ENCODE peak calls at places on chromosome 20, in seven cellular contexts. U is mesothelial cell of epicardium, S is WERI-Rb-1, B is endothelial cell, D is neural crest cell, P is bronchial epithelial cell, N is cardiac fibroblast. K is an unnamed sample.

GRCh38 chr20:45921618-45922189 is 9.7 kb upstream of the PLTP start:
- DNase-seq in P (no peak), B (no peak), D (no peak), U (no peak), S (no peak), N (no peak), K (no peak)

GRCh38 chr20:15702161-15702560 is 871.1 kb downstream of the KIF16B start:
- DNase-seq in B (no peak), D (no peak), N (peak), P (peak), U (no peak), S (no peak), K (no peak)

GRCh38 chr20:51985013-51985415 is 182.7 kb upstream of the SALL4 start:
- DNase-seq in U (no peak), S (no peak), N (peak), D (no peak), P (peak), B (no peak), K (no peak)

GRCh38 chr20:21395666-21396044 is 1.7 kb downstream of the NKX2-4 start:
- DNase-seq in B (no peak), S (no peak), P (no peak), U (peak), N (no peak), D (no peak), K (no peak)

GRCh38 chr20:6140947-6141346 is 18.1 kb upstream of the FERMT1 start:
- DNase-seq in P (no peak), U (no peak), B (no peak), N (peak), S (peak), D (no peak), K (no peak)

GRCh38 chr20:49505518-49505917 is 23.1 kb upstream of the KCNB1 start:
- DNase-seq in N (peak), P (no peak), S (peak), D (peak), U (no peak), B (peak), K (no peak)

GRCh38 chr20:56202493-56203077 is 45.9 kb upstream of the MC3R start:
- DNase-seq in S (no peak), U (no peak), P (peak), D (no peak), B (no peak), N (peak), K (no peak)

GRCh38 chr20:51767867-51768758 is at the start of gene ATP9A:
- DNase-seq in P (no peak), N (peak), B (peak), U (peak), S (peak), D (peak), K (no peak)

GRCh38 chr20:41293269-41294037 is 24.1 kb downstream of the ZHX3 start:
- DNase-seq in P (peak), B (no peak), N (no peak), S (no peak), U (no peak), D (no peak), K (no peak)

GRCh38 chr20:31740208-31740607 is 1.1 kb downstream of the TPX2 start:
- DNase-seq in S (no peak), U (no peak), B (no peak), N (peak), D (no peak), P (peak), K (no peak)

GRCh38 chr20:52974155-52974554 is 2.0 kb downstream of the TSHZ2 start:
- DNase-seq in B (no peak), N (no peak), U (no peak), P (no peak), D (no peak), S (no peak), K (no peak)

GRCh38 chr20:46739441-46740213 is 30.2 kb downstream of the SLC2A10 start:
- DNase-seq in D (no peak), B (no peak), N (no peak), P (peak), U (no peak), S (no peak), K (no peak)

GRCh38 chr20:42530855-42531674 is 658.6 kb downstream of the PTPRT start:
- DNase-seq in B (no peak), D (peak), S (peak), P (peak), N (peak), U (no peak), K (no peak)

GRCh38 chr20:59141818-59142581 is 21.6 kb upstream of the ZNF831 start:
- DNase-seq in P (no peak), U (no peak), D (peak), B (peak), N (peak), S (no peak), K (no peak)

GRCh38 chr20:3420211-3420707 is 12.8 kb upstream of the DNAAF9 start:
- DNase-seq in B (no peak), U (no peak), D (no peak), N (peak), S (no peak), P (peak), K (no peak)

GRCh38 chr20:37284691-37285124 is 4.7 kb upstream of the MANBAL start:
- DNase-seq in D (no peak), B (no peak), P (no peak), N (no peak), U (no peak), S (no peak), K (no peak)

GRCh38 chr20:37283530-37284195 is 5.8 kb upstream of the MANBAL start:
- DNase-seq in S (no peak), D (no peak), N (no peak), P (no peak), U (no peak), B (no peak), K (no peak)

GRCh38 chr20:37279820-37280219 is 9.6 kb upstream of the MANBAL start:
- DNase-seq in B (no peak), U (no peak), D (no peak), P (no peak), N (no peak), S (no peak), K (no peak)

GRCh38 chr20:37285664-37286374 is 3.6 kb upstream of the MANBAL start:
- DNase-seq in S (no peak), N (no peak), D (no peak), B (no peak), P (no peak), U (no peak), K (no peak)

DNA sequence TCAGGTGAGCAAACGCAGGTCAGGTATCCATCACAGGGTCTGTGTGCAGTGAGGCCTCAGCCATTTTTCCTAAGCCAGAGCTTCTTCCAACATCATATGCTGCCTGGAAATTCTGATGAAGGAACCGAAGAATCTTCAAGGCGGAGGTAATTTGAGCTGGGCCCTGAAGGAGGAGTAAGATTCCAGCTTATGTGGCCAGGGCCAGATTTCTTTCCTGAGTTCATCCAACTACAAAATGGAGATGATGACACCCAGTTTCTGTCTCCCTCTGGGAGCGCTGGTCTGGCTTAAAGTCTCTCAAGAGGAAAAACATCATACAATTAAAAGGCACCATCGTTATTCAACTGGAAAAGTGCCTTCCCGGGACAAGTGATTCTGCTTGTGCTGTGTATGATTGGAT is 6.9 kb upstream of the MANBAL start:
- DNase-seq in U (no peak), B (peak), D (no peak), S (peak), N (peak), P (peak), K (no peak)
- TF ChIP-seq CTCF in U (no peak), B (no peak), D (no peak), S (peak), N (peak), P (peak), K (peak)

DNA sequence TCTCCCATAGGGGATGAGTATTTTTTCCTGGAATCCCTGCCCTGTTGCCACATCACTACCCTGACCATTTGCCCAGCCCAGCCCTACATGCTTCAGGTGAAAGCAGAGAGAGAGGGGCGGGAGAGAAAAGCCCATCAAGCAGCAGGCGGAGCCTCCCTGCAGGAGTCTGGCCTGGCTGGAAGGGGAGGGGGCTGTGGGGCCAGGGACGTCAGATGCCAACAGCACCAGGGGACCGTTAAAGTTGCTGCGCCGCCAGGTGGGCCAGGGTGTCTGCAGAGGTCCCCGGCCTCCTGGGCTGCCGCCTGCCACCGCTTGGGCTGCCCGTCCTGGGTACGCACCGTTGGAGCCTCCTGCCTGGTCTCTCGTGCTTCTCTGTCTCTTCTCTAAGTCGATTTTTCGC is 757 bp upstream of the R3HDML start:
- DNase-seq in P (no peak), S (peak), U (no peak), N (no peak), D (no peak), B (no peak), K (no peak)
- TF ChIP-seq CTCF in P (no peak), S (no peak), U (no peak), N (no peak), D (no peak), B (no peak), K (no peak)

GRCh38 chr20:61515922-61516321 is 263.9 kb downstream of the CDH4 start:
- DNase-seq in P (no peak), N (no peak), S (no peak), D (no peak), U (no peak), B (no peak), K (no peak)

GRCh38 chr20:61517419-61517818 is 265.4 kb downstream of the CDH4 start:
- DNase-seq in U (no peak), N (no peak), B (no peak), P (no peak), S (no peak), D (no peak), K (no peak)

GRCh38 chr20:61518424-61518951 is 266.4 kb downstream of the CDH4 start:
- DNase-seq in U (no peak), P (no peak), N (no peak), B (no peak), D (no peak), S (no peak), K (no peak)

GRCh38 chr20:61514805-61515505 is 262.9 kb downstream of the CDH4 start:
- DNase-seq in D (no peak), S (no peak), U (no peak), N (no peak), P (no peak), B (no peak), K (no peak)

DNA sequence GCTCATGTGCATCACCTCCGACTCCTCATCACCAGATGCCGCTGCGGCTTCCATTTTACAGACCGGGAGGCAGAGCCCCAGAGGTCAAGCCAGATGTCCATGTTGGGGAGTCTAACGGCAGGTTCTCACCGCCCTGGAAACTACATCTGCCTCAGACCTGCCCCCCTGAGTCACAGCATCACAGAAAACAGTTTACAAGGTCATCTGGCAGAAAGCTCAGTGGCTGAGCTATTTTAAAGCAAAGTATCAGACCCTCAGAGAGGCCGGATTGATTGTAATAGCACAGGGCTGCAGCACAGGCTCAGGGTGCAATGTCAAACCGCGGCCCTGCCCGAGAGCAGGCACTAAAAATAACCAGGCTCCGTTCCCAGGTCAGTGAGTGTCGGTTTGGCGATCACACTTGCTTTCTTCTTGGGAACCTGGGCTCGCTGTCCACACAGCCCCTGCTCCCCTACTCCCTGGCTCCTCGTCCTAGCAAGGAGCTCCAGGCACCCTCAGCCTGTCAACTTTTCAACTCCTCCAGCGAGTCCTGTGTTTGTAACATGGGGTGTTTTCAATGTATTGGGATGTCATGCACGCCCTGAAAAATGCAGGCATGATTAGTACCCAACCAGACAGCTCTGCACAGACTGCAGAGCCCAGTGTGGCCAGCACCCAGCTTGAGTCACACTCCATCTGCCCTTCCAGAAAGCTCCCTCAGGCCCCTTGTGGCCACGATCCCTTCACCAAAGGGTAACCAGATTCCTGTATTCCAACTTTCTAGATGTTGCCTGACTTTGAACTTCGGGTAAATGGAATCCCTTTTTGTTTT is 264.5 kb downstream of the CDH4 start:
- DNase-seq in S (no peak), P (no peak), B (no peak), U (no peak), N (no peak), D (no peak), K (no peak)
- TF ChIP-seq CTCF in S (no peak), P (no peak), B (no peak), U (no peak), N (no peak), D (no peak), K (no peak)

DNA sequence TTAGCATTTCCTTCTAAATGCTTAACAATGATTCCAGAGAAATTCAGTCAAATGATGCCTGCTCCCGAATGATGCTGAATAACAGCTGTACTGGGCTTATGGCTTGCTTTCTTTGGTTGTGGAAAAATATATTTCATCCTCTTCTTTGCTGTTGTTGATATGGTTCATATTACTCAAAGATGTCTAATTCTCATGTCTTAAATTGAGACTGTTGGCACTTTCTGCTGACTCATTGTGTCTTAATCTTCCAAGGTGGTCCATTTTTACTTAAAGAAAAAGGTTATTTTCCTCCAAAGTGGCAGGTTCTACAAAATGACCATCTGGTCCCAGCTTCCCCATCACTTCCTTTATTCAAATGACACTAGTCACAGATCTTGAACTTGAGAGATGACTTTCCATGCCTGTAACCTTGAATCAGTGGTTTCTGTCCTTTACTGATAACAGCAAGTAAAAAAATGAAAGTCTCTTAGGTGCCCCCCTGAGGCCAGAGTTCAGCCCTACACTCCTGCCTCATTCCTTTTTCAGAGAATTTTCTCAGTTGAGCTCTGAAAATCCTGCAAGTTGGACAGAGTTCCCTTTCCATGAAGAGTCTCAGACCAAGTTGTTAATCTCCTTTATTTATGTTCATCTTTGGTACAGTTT is 6.9 kb downstream of the SNAP25 start:
- DNase-seq in S (no peak), N (no peak), U (no peak), P (peak), B (peak), D (no peak), K (no peak)
- TF ChIP-seq CTCF in S (peak), N (peak), U (no peak), P (peak), B (peak), D (peak), K (peak)

GRCh38 chr20:44384423-44385027 is 29.0 kb downstream of the HNF4A start:
- DNase-seq in U (peak), N (peak), P (peak), B (peak), D (peak), S (peak), K (no peak)

GRCh38 chr20:44390280-44390679 is 34.8 kb downstream of the HNF4A start:
- DNase-seq in U (no peak), D (no peak), S (no peak), B (no peak), N (no peak), P (no peak), K (no peak)

GRCh38 chr20:44392088-44392775 is 36.7 kb downstream of the HNF4A start:
- DNase-seq in P (no peak), B (no peak), D (no peak), S (no peak), N (no peak), U (no peak), K (no peak)

GRCh38 chr20:44389871-44390270 is 34.4 kb downstream of the HNF4A start:
- DNase-seq in N (no peak), D (no peak), S (no peak), P (no peak), B (no peak), U (no peak), K (no peak)

DNA sequence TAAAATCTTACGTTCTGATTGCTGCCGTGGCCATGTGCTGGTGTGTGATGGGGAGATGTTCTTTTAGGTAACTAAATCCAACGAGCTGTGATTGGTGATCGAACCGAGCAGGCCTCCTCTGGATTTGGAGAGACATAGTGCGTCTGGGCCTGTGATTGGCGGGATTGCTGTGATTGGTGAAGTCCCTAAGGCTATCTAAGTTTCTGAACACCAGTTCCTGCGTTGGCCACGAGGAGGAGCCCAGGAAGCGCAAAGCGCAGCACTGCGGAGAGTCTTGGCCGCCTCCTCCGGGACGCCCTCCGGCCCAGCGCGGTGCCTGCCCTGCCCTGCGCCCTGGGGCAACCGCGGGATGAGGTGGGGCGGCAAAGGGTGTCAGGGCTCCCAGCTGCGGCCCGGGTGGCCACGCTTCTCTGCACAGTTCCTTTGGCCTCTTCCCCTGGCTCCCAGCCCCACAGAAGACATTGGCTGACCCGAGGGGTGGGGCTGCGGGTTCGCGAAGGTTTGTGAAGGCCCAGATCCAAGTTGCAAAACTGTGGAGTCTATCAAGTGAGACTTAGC is 33.0 kb downstream of the HNF4A start:
- DNase-seq in S (peak), B (peak), U (peak), D (peak), P (peak), N (peak), K (peak)
- TF ChIP-seq CTCF in S (peak), B (peak), U (peak), D (peak), P (peak), N (peak), K (peak)

DNA sequence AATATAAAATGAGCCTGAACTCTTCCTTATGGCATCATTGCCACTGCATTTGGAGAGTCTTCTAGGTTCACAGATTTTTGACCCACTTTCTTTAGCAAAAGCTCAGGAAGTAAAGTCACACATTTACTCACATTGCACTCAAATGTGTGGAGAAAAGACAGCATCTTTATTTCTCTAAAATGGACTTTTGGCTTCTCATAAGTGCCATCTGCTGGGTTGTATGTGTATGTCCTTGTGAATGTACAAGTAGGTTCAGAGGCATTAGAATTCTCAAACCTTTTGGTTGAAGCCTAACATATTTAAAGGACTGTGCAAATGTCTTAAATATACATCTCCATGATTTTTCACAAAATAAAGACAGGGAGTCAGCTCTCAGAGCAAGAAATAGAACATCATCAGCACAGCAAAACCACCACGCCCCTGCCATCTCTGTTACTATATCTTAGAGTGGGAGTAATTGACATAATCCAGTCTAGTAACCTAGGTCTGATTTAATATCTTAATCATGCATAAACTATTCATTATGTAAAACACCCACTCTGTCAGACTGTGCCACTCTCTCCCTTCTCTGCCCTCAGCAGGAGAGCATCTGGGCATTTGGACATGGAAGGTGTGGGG is 42.2 kb upstream of the SPTLC3 start:
- DNase-seq in S (no peak), B (no peak), P (peak), U (no peak), D (no peak), N (peak), K (no peak)
- TF ChIP-seq CTCF in S (peak), B (no peak), P (peak), U (peak), D (peak), N (peak), K (peak)

GRCh38 chr20:38919683-38920082 is 6.5 kb upstream of the FAM83D start:
- DNase-seq in N (no peak), B (no peak), S (no peak), P (no peak), D (no peak), U (no peak), K (no peak)

GRCh38 chr20:38915355-38915754 is 10.9 kb upstream of the FAM83D start:
- DNase-seq in S (no peak), B (no peak), P (no peak), U (no peak), D (no peak), N (no peak), K (no peak)

GRCh38 chr20:38920851-38921250 is 5.4 kb upstream of the FAM83D start:
- DNase-seq in D (no peak), P (no peak), B (no peak), U (no peak), S (no peak), N (no peak), K (no peak)

GRCh38 chr20:38920411-38920810 is 5.8 kb upstream of the FAM83D start:
- DNase-seq in B (no peak), D (no peak), S (no peak), P (no peak), U (no peak), N (no peak), K (no peak)

DNA sequence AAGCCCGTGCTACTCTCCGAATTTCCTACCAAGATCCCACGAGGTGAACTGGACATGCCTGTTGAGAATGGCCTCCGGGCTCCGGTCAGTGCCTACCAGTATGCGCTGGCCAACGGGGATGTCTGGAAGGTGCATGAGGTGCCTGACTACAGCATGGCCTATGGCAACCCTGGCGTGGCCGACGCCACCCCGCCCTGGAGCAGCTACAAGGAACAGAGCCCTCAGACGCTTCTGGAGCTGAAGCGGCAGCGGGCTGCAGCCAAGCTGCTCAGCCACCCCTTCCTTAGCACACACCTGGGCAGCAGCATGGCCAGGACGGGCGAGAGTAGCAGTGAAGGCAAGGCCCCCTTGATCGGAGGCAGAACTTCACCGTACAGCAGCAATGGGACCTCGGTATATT is 8.0 kb upstream of the FAM83D start:
- DNase-seq in N (no peak), P (no peak), D (no peak), B (no peak), S (no peak), U (no peak), K (no peak)
- TF ChIP-seq CTCF in N (no peak), P (no peak), D (no peak), B (no peak), S (no peak), U (no peak), K (no peak)